ENCODE peak calls at places on chromosomes 2 and 18, in four cellular contexts. G is right lobe of liver, W is HepG2, V is testis. I is an unnamed sample. For H3K36me3, the result is how much of the 10 kb centered on the place peaks cover.

GRCh38 chr2:159409116-159409800 is 122.8 kb upstream of the WDSUB1 start:
- DNase-seq in W (no peak), G (no peak), V (no peak), I (no peak)

GRCh38 chr18:36758001-36758400 is 70.8 kb downstream of the TPGS2 start:
- DNase-seq in W (no peak), V (no peak), G (no peak), I (no peak)

GRCh38 chr18:61606759-61607158 is 273.5 kb downstream of the CDH20 start:
- DNase-seq in G (peak), V (peak), W (no peak), I (peak)

GRCh38 chr2:72278046-72278445 is 130.4 kb upstream of the CYP26B1 start:
- DNase-seq in G (no peak), V (no peak), W (no peak), I (no peak)

GRCh38 chr2:202149155-202149762 is 76.2 kb downstream of the KIAA2012 start:
- DNase-seq in G (no peak), W (no peak), V (peak), I (no peak)

GRCh38 chr2:190468814-190469569 is 60.8 kb downstream of the MFSD6 start:
- DNase-seq in W (peak), G (peak), V (peak), I (peak)

GRCh38 chr18:78492813-78493371 is 486.7 kb upstream of the SALL3 start:
- DNase-seq in G (no peak), V (no peak), W (no peak), I (no peak)

GRCh38 chr2:168475636-168476035 is 19.6 kb downstream of the CERS6 start:
- DNase-seq in G (no peak), V (no peak), W (no peak), I (no peak)

GRCh38 chr2:228876296-228876695 is 394.8 kb downstream of the PID1 start:
- DNase-seq in W (no peak), V (no peak), G (no peak), I (no peak)

GRCh38 chr2:200765995-200766660 is 45.6 kb upstream of the BZW1 start:
- DNase-seq in V (no peak), W (no peak), G (no peak), I (no peak)

GRCh38 chr2:3042601-3043585 is 334.7 kb downstream of the EIPR1 start:
- DNase-seq in W (no peak), G (no peak), V (no peak), I (no peak)

GRCh38 chr2:73981081-73981968 is 3.4 kb upstream of the TET3 start:
- DNase-seq in W (peak), G (peak), V (no peak), I (peak)

GRCh38 chr2:234483568-234484251 is 13.2 kb downstream of the ARL4C start:
- DNase-seq in V (no peak), W (no peak), G (no peak), I (no peak)

GRCh38 chr18:76686737-76687231 is 135.6 kb upstream of the ZNF236 start:
- DNase-seq in V (peak), G (peak), W (peak), I (peak)

GRCh38 chr2:43542285-43542933 is 53.4 kb downstream of the THADA start:
- DNase-seq in W (peak), V (no peak), G (no peak), I (no peak)

GRCh38 chr2:128028668-128029054 is 802 bp upstream of the SAP130 start:
- DNase-seq in W (no peak), G (no peak), V (no peak), I (no peak)

GRCh38 chr2:112301171-112301584 is 25.8 kb downstream of the ZC3H6 start:
- DNase-seq in G (no peak), V (no peak), W (peak), I (no peak)

GRCh38 chr2:179049546-179050311 is at the start of gene CCDC141:
- DNase-seq in G (no peak), V (peak), W (peak), I (no peak)

GRCh38 chr2:240310201-240310600 is 125.3 kb upstream of the GPC1 start:
- DNase-seq in G (no peak), V (no peak), W (no peak), I (no peak)

GRCh38 chr18:25672490-25672889 is 320.5 kb upstream of the ZNF521 start:
- DNase-seq in W (no peak), G (no peak), V (peak), I (no peak)

GRCh38 chr2:176647325-176648155 is 378.3 kb downstream of the MTX2 start:
- DNase-seq in G (no peak), V (no peak), W (no peak), I (no peak)

GRCh38 chr2:12412898-12413305 is 303.8 kb upstream of the TRIB2 start:
- DNase-seq in W (no peak), G (no peak), V (no peak), I (no peak)

GRCh38 chr2:104818249-104818648 is 35.7 kb upstream of the POU3F3 start:
- DNase-seq in V (no peak), G (no peak), W (no peak), I (no peak)
- TF ChIP-seq POLR2A in V (no peak), G (no peak), W (no peak), I (no peak)

GRCh38 chr2:120402508-120402907 is 56.6 kb downstream of the INHBB start:
- DNase-seq in G (no peak), W (no peak), V (peak), I (no peak)
- H3K36me3 ChIP-seq in G (under half), W (under half), V (under half), I (under half)

DNA sequence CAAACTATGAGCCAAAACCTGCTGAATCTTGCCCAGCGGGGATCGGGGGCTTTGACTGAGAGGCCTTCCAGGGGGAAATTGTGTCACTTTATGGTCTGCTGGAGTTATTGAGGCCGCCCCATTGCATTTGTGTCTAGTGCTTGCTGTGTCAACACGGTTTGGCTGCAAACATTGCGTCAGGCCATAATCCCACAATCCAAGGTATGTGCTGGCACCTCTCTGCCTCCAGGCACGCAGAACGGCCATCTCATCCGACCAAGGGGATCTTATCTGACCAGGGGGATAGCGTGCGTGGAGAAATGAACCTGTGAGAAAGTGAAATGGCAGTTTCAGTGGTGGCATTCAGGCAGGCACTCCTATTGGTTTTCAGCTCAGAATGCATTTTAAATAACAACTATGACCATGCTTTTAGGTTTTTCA is 18.1 kb upstream of the LYPD6B start:
- DNase-seq in W (peak), V (no peak), G (no peak), I (no peak)
- TF ChIP-seq POLR2A in W (no peak), V (no peak), G (no peak), I (no peak)

GRCh38 chr18:676069-676468 is 18.6 kb downstream of the TYMS start:
- DNase-seq in W (no peak), G (no peak), V (no peak), I (no peak)

GRCh38 chr18:677951-678363 is 20.5 kb downstream of the TYMS start:
- DNase-seq in V (no peak), G (no peak), W (no peak), I (no peak)

GRCh38 chr18:675307-675706 is 17.9 kb downstream of the TYMS start:
- DNase-seq in W (no peak), G (no peak), V (no peak), I (no peak)

GRCh38 chr18:678482-679182 is 21.2 kb downstream of the TYMS start:
- DNase-seq in G (no peak), V (no peak), W (no peak), I (no peak)

GRCh38 chr18:676747-677544 is 19.5 kb downstream of the TYMS start:
- DNase-seq in V (no peak), W (no peak), G (no peak), I (no peak)
- H3K36me3 ChIP-seq in V (under half), W (under half), G (under half), I (under half)

GRCh38 chr2:96164459-96165184 is 19.4 kb upstream of the DUSP2 start:
- DNase-seq in W (no peak), V (no peak), G (no peak), I (no peak)
- TF ChIP-seq POLR2A in W (no peak), V (no peak), G (no peak), I (no peak)

GRCh38 chr18:58378411-58378820 is 250.5 kb downstream of the ALPK2 start:
- DNase-seq in W (no peak), V (no peak), G (no peak), I (no peak)
- H3K36me3 ChIP-seq in W (under half), V (under half), G (under half), I (under half)

GRCh38 chr2:167001165-167001564 is 112.9 kb downstream of the XIRP2 start:
- DNase-seq in G (no peak), W (no peak), V (no peak), I (no peak)
- TF ChIP-seq POLR2A in G (no peak), W (no peak), V (no peak), I (no peak)

GRCh38 chr18:79736846-79737245 is 57.2 kb downstream of the CTDP1 start:
- DNase-seq in V (no peak), W (no peak), G (no peak), I (no peak)
- H3K36me3 ChIP-seq in V (under half), W (under half), G (under half), I (under half)

GRCh38 chr2:58798787-58799186 is 557.7 kb upstream of the FANCL start:
- DNase-seq in G (no peak), W (no peak), V (no peak), I (no peak)
- TF ChIP-seq POLR2A in G (no peak), W (no peak), V (no peak), I (no peak)